ENCODE peak calls at places on chromosome 12, in seven cellular contexts. One of them, this sample, is unnamed.

GRCh38 chr12:99644629-99645028 is 2.9 kb upstream of the GARIN6 start:
- DNase-seq in HCT116: no peak
- DNase-seq in K562: no peak
- DNase-seq in HepG2: no peak
- DNase-seq in H1: no peak
- DNase-seq in SK-N-SH: no peak
- DNase-seq in GM12878: no peak
- DNase-seq in this sample: no peak

GRCh38 chr12:131564843-131565242 is 146.0 kb upstream of the SFSWAP start:
- DNase-seq in HCT116: no peak
- DNase-seq in K562: no peak
- DNase-seq in HepG2: no peak
- DNase-seq in H1: no peak
- DNase-seq in SK-N-SH: no peak
- DNase-seq in GM12878: no peak
- DNase-seq in this sample: no peak

GRCh38 chr12:109523071-109523470 is 45.6 kb downstream of the UBE3B start:
- DNase-seq in HCT116: no peak
- DNase-seq in K562: no peak
- DNase-seq in HepG2: no peak
- DNase-seq in H1: no peak
- DNase-seq in SK-N-SH: peak
- DNase-seq in GM12878: no peak
- DNase-seq in this sample: no peak

GRCh38 chr12:108442077-108442476 is 73.0 kb upstream of the FICD start:
- DNase-seq in HCT116: no peak
- DNase-seq in K562: no peak
- DNase-seq in HepG2: no peak
- DNase-seq in H1: peak
- DNase-seq in SK-N-SH: no peak
- DNase-seq in GM12878: no peak
- DNase-seq in this sample: no peak

GRCh38 chr12:29288031-29288430 is 92.9 kb downstream of the ERGIC2 start:
- DNase-seq in HCT116: no peak
- DNase-seq in K562: no peak
- DNase-seq in HepG2: no peak
- DNase-seq in H1: no peak
- DNase-seq in SK-N-SH: no peak
- DNase-seq in GM12878: no peak
- DNase-seq in this sample: no peak

GRCh38 chr12:25248732-25249131 is 2.0 kb downstream of the KRAS start:
- DNase-seq in HCT116: no peak
- DNase-seq in K562: no peak
- DNase-seq in HepG2: no peak
- DNase-seq in H1: no peak
- DNase-seq in SK-N-SH: no peak
- DNase-seq in GM12878: no peak
- DNase-seq in this sample: no peak

GRCh38 chr12:62214847-62215246 is 45.4 kb upstream of the USP15 start:
- DNase-seq in HCT116: no peak
- DNase-seq in K562: no peak
- DNase-seq in HepG2: no peak
- DNase-seq in H1: no peak
- DNase-seq in SK-N-SH: no peak
- DNase-seq in GM12878: no peak
- DNase-seq in this sample: no peak

GRCh38 chr12:66092559-66093269 is 37.8 kb downstream of the LLPH start:
- DNase-seq in HCT116: no peak
- DNase-seq in K562: no peak
- DNase-seq in HepG2: no peak
- DNase-seq in H1: no peak
- DNase-seq in SK-N-SH: no peak
- DNase-seq in GM12878: no peak
- DNase-seq in this sample: no peak

GRCh38 chr12:132276066-132276719 is 53.2 kb downstream of the GALNT9 start:
- DNase-seq in HCT116: no peak
- DNase-seq in K562: no peak
- DNase-seq in HepG2: no peak
- DNase-seq in H1: no peak
- DNase-seq in SK-N-SH: no peak
- DNase-seq in GM12878: no peak
- DNase-seq in this sample: no peak

GRCh38 chr12:95838125-95838524 is 20.6 kb upstream of the SNRPF start:
- DNase-seq in HCT116: no peak
- DNase-seq in K562: no peak
- DNase-seq in HepG2: peak
- DNase-seq in H1: no peak
- DNase-seq in SK-N-SH: peak
- DNase-seq in GM12878: no peak
- DNase-seq in this sample: no peak

GRCh38 chr12:26443309-26443708 is 247.9 kb downstream of the SSPN start:
- DNase-seq in HCT116: no peak
- DNase-seq in K562: no peak
- DNase-seq in HepG2: no peak
- DNase-seq in H1: no peak
- DNase-seq in SK-N-SH: no peak
- DNase-seq in GM12878: no peak
- DNase-seq in this sample: no peak

GRCh38 chr12:53948650-53949593 is 5.8 kb upstream of the HOXC12 start:
- DNase-seq in HCT116: no peak
- DNase-seq in K562: peak
- DNase-seq in HepG2: peak
- DNase-seq in H1: no peak
- DNase-seq in SK-N-SH: no peak
- DNase-seq in GM12878: no peak
- DNase-seq in this sample: no peak

GRCh38 chr12:51013441-51013840 is 12.7 kb downstream of the SLC11A2 start:
- DNase-seq in HCT116: no peak
- DNase-seq in K562: no peak
- DNase-seq in HepG2: no peak
- DNase-seq in H1: no peak
- DNase-seq in SK-N-SH: no peak
- DNase-seq in GM12878: no peak
- DNase-seq in this sample: no peak

GRCh38 chr12:127482950-127483349 is 784.0 kb upstream of the TMEM132C start:
- DNase-seq in HCT116: no peak
- DNase-seq in K562: no peak
- DNase-seq in HepG2: no peak
- DNase-seq in H1: no peak
- DNase-seq in SK-N-SH: no peak
- DNase-seq in GM12878: no peak
- DNase-seq in this sample: no peak

GRCh38 chr12:102197789-102198188 is at the start of gene PMCH:
- DNase-seq in HCT116: no peak
- DNase-seq in K562: peak
- DNase-seq in HepG2: no peak
- DNase-seq in H1: no peak
- DNase-seq in SK-N-SH: no peak
- DNase-seq in GM12878: peak
- DNase-seq in this sample: no peak

GRCh38 chr12:54991161-54991991 is 6.8 kb upstream of the TESPA1 start:
- DNase-seq in HCT116: no peak
- DNase-seq in K562: no peak
- DNase-seq in HepG2: no peak
- DNase-seq in H1: no peak
- DNase-seq in SK-N-SH: no peak
- DNase-seq in GM12878: peak
- DNase-seq in this sample: no peak

GRCh38 chr12:6925543-6926279 is 2.0 kb upstream of the ATN1 start:
- DNase-seq in HCT116: peak
- DNase-seq in K562: no peak
- DNase-seq in HepG2: no peak
- DNase-seq in H1: no peak
- DNase-seq in SK-N-SH: peak
- DNase-seq in GM12878: no peak
- DNase-seq in this sample: peak

GRCh38 chr12:125683748-125684381 is 618.6 kb downstream of the AACS start:
- DNase-seq in HCT116: no peak
- DNase-seq in K562: no peak
- DNase-seq in HepG2: peak
- DNase-seq in H1: peak
- DNase-seq in SK-N-SH: peak
- DNase-seq in GM12878: no peak
- DNase-seq in this sample: peak

GRCh38 chr12:1760566-1761382 is 59.6 kb upstream of the LRTM2 start:
- DNase-seq in HCT116: peak
- DNase-seq in K562: peak
- DNase-seq in HepG2: peak
- DNase-seq in H1: no peak
- DNase-seq in SK-N-SH: no peak
- DNase-seq in GM12878: no peak
- DNase-seq in this sample: no peak

GRCh38 chr12:98812225-98812624 is 167.1 kb downstream of the APAF1 start:
- DNase-seq in HCT116: no peak
- DNase-seq in K562: no peak
- DNase-seq in HepG2: no peak
- DNase-seq in H1: no peak
- DNase-seq in SK-N-SH: no peak
- DNase-seq in GM12878: no peak
- DNase-seq in this sample: no peak

GRCh38 chr12:96195845-96196451 is 1.8 kb downstream of the ELK3 start:
- DNase-seq in HCT116: no peak
- DNase-seq in K562: peak
- DNase-seq in HepG2: no peak
- DNase-seq in H1: no peak
- DNase-seq in SK-N-SH: peak
- DNase-seq in GM12878: no peak
- DNase-seq in this sample: no peak

GRCh38 chr12:74689071-74689655 is 151.5 kb downstream of the ATXN7L3B start:
- DNase-seq in HCT116: peak
- DNase-seq in K562: no peak
- DNase-seq in HepG2: peak
- DNase-seq in H1: no peak
- DNase-seq in SK-N-SH: peak
- DNase-seq in GM12878: no peak
- DNase-seq in this sample: no peak

GRCh38 chr12:10214131-10214876 is 1.6 kb downstream of the GABARAPL1 start:
- DNase-seq in HCT116: no peak
- DNase-seq in K562: peak
- DNase-seq in HepG2: no peak
- DNase-seq in H1: no peak
- DNase-seq in SK-N-SH: no peak
- DNase-seq in GM12878: no peak
- DNase-seq in this sample: no peak

GRCh38 chr12:115079760-115080159 is 395.8 kb upstream of the TBX3 start:
- DNase-seq in HCT116: no peak
- DNase-seq in K562: no peak
- DNase-seq in HepG2: no peak
- DNase-seq in H1: no peak
- DNase-seq in SK-N-SH: no peak
- DNase-seq in GM12878: no peak
- DNase-seq in this sample: no peak

GRCh38 chr12:124713041-124713435 is 145.6 kb upstream of the NCOR2 start:
- DNase-seq in HCT116: no peak
- DNase-seq in K562: no peak
- DNase-seq in HepG2: no peak
- DNase-seq in H1: no peak
- DNase-seq in SK-N-SH: no peak
- DNase-seq in GM12878: peak
- DNase-seq in this sample: no peak

GRCh38 chr12:617304-617915 is 45.8 kb downstream of the NINJ2 start:
- DNase-seq in HCT116: no peak
- DNase-seq in K562: no peak
- DNase-seq in HepG2: peak
- DNase-seq in H1: no peak
- DNase-seq in SK-N-SH: no peak
- DNase-seq in GM12878: no peak
- DNase-seq in this sample: no peak
- TF ChIP-seq JUND in HCT116: no peak
- TF ChIP-seq JUND in K562: no peak
- TF ChIP-seq JUND in HepG2: peak
- TF ChIP-seq JUND in H1: no peak
- TF ChIP-seq JUND in SK-N-SH: no peak
- TF ChIP-seq JUND in GM12878: no peak
- TF ChIP-seq JUND in this sample: no peak

GRCh38 chr12:21418403-21418802 is 19.1 kb upstream of the PYROXD1 start:
- DNase-seq in HCT116: no peak
- DNase-seq in K562: no peak
- DNase-seq in HepG2: no peak
- DNase-seq in H1: no peak
- DNase-seq in SK-N-SH: no peak
- DNase-seq in GM12878: no peak
- DNase-seq in this sample: no peak
- TF ChIP-seq JUND in HCT116: no peak
- TF ChIP-seq JUND in K562: no peak
- TF ChIP-seq JUND in HepG2: no peak
- TF ChIP-seq JUND in H1: no peak
- TF ChIP-seq JUND in SK-N-SH: no peak
- TF ChIP-seq JUND in GM12878: no peak
- TF ChIP-seq JUND in this sample: no peak

GRCh38 chr12:85688837-85689236 is 147.4 kb downstream of the RASSF9 start:
- DNase-seq in HCT116: no peak
- DNase-seq in K562: no peak
- DNase-seq in HepG2: no peak
- DNase-seq in H1: no peak
- DNase-seq in SK-N-SH: no peak
- DNase-seq in GM12878: no peak
- DNase-seq in this sample: peak
- TF ChIP-seq JUND in HCT116: no peak
- TF ChIP-seq JUND in K562: no peak
- TF ChIP-seq JUND in HepG2: no peak
- TF ChIP-seq JUND in H1: no peak
- TF ChIP-seq JUND in SK-N-SH: no peak
- TF ChIP-seq JUND in GM12878: no peak
- TF ChIP-seq JUND in this sample: no peak

GRCh38 chr12:122354958-122355641 is 67.4 kb downstream of the CLIP1 start:
- DNase-seq in HCT116: no peak
- DNase-seq in K562: no peak
- DNase-seq in HepG2: no peak
- DNase-seq in H1: no peak
- DNase-seq in SK-N-SH: no peak
- DNase-seq in GM12878: no peak
- DNase-seq in this sample: no peak

GRCh38 chr12:122355702-122356101 is 66.8 kb downstream of the CLIP1 start:
- DNase-seq in HCT116: no peak
- DNase-seq in K562: no peak
- DNase-seq in HepG2: no peak
- DNase-seq in H1: no peak
- DNase-seq in SK-N-SH: peak
- DNase-seq in GM12878: no peak
- DNase-seq in this sample: no peak

GRCh38 chr12:122349078-122349477 is 73.4 kb downstream of the CLIP1 start:
- DNase-seq in HCT116: no peak
- DNase-seq in K562: no peak
- DNase-seq in HepG2: peak
- DNase-seq in H1: no peak
- DNase-seq in SK-N-SH: no peak
- DNase-seq in GM12878: no peak
- DNase-seq in this sample: no peak

GRCh38 chr12:122350444-122350843 is 72.0 kb downstream of the CLIP1 start:
- DNase-seq in HCT116: no peak
- DNase-seq in K562: no peak
- DNase-seq in HepG2: no peak
- DNase-seq in H1: no peak
- DNase-seq in SK-N-SH: peak
- DNase-seq in GM12878: no peak
- DNase-seq in this sample: no peak

GRCh38 chr12:122352394-122352793 is 70.1 kb downstream of the CLIP1 start:
- DNase-seq in HCT116: no peak
- DNase-seq in K562: no peak
- DNase-seq in HepG2: no peak
- DNase-seq in H1: no peak
- DNase-seq in SK-N-SH: no peak
- DNase-seq in GM12878: no peak
- DNase-seq in this sample: no peak
- TF ChIP-seq JUND in HCT116: no peak
- TF ChIP-seq JUND in K562: no peak
- TF ChIP-seq JUND in HepG2: no peak
- TF ChIP-seq JUND in H1: no peak
- TF ChIP-seq JUND in SK-N-SH: no peak
- TF ChIP-seq JUND in GM12878: no peak
- TF ChIP-seq JUND in this sample: no peak

GRCh38 chr12:68919581-68920239 is 13.3 kb downstream of the CPM start:
- DNase-seq in HCT116: no peak
- DNase-seq in K562: no peak
- DNase-seq in HepG2: no peak
- DNase-seq in H1: no peak
- DNase-seq in SK-N-SH: no peak
- DNase-seq in GM12878: no peak
- DNase-seq in this sample: no peak
- TF ChIP-seq JUND in HCT116: no peak
- TF ChIP-seq JUND in K562: no peak
- TF ChIP-seq JUND in HepG2: no peak
- TF ChIP-seq JUND in H1: no peak
- TF ChIP-seq JUND in SK-N-SH: no peak
- TF ChIP-seq JUND in GM12878: no peak
- TF ChIP-seq JUND in this sample: no peak